ENCODE peak calls at places on chromosomes 4 and X, in seven cellular contexts. K, F, T, C, A, W and Y are unnamed samples.

GRCh38 chrX:20545538-20545937 is 278.8 kb upstream of the RPS6KA3 start:
- DNase-seq in K (no peak), C (no peak), F (no peak), T (no peak), A (no peak), W (no peak), Y (no peak)

GRCh38 chr4:47349323-47349722 is 114.2 kb downstream of the COMMD8 start:
- DNase-seq in A (no peak), W (no peak), F (no peak), T (no peak), K (no peak), C (no peak), Y (no peak)

GRCh38 chrX:153061732-153062131 is 5.5 kb downstream of the PNMA3 start:
- DNase-seq in W (no peak), C (no peak), T (peak; percentile 19), K (no peak), F (no peak), A (no peak), Y (no peak)

GRCh38 chrX:39499996-39500395 is 597.8 kb downstream of the BCOR start:
- DNase-seq in F (no peak), W (no peak), T (no peak), C (no peak), A (no peak), K (no peak), Y (no peak)

GRCh38 chrX:109629310-109629709 is 4.3 kb upstream of the KCNE5 start:
- DNase-seq in W (no peak), C (no peak), T (no peak), K (no peak), F (peak; percentile 36), A (no peak), Y (peak; percentile 14)

GRCh38 chrX:107659768-107660167 is 31.5 kb downstream of the PRPS1 start:
- DNase-seq in F (peak; percentile 32), C (peak; percentile 9), K (no peak), T (peak; percentile 19), W (no peak), A (no peak), Y (no peak)

GRCh38 chrX:40095588-40096394 is 2.0 kb downstream of the BCOR start:
- DNase-seq in K (no peak), W (no peak), T (no peak), C (no peak), A (no peak), F (peak; percentile 44), Y (no peak)

GRCh38 chr4:54230479-54231418 is 1.7 kb downstream of the PDGFRA start:
- DNase-seq in T (no peak), K (no peak), F (peak; percentile 41), A (no peak), C (no peak), W (no peak), Y (no peak)

GRCh38 chrX:25599061-25599460 is 539.1 kb upstream of the MAGEB18 start:
- DNase-seq in K (no peak), C (no peak), T (no peak), F (no peak), A (no peak), W (no peak), Y (no peak)

GRCh38 chr4:47612116-47613023 is 127.3 kb downstream of the ATP10D start:
- DNase-seq in W (no peak), T (no peak), A (no peak), C (no peak), K (no peak), F (no peak), Y (no peak)

GRCh38 chr4:6182390-6183280 is 17.7 kb downstream of the JAKMIP1 start:
- DNase-seq in A (no peak), W (no peak), K (no peak), T (no peak), C (no peak), F (no peak), Y (no peak)

GRCh38 chr4:152138451-152138850 is 377.6 kb upstream of the GATB start:
- DNase-seq in K (no peak), W (no peak), C (no peak), A (no peak), F (no peak), T (no peak), Y (no peak)
- TF ChIP-seq JUND in K (no peak), W (no peak), C (no peak), A (no peak), F (no peak), T (no peak), Y (no peak)

GRCh38 chr4:86595426-86595805 is 1.3 kb downstream of the PTPN13 start:
- DNase-seq in C (no peak), F (peak; percentile 12), A (no peak), T (no peak), K (peak; percentile 8), W (no peak), Y (peak; percentile 30)
- TF ChIP-seq JUND in C (no peak), F (no peak), A (no peak), T (no peak), K (no peak), W (no peak), Y (no peak)

GRCh38 chr4:10703146-10703545 is 18.6 kb upstream of the CLNK start:
- DNase-seq in K (no peak), T (no peak), A (no peak), W (no peak), F (no peak), C (no peak), Y (no peak)
- TF ChIP-seq JUND in K (no peak), T (no peak), A (no peak), W (no peak), F (no peak), C (no peak), Y (no peak)

GRCh38 chr4:91058345-91058744 is 931.2 kb downstream of the CCSER1 start:
- DNase-seq in W (no peak), K (no peak), T (no peak), A (no peak), C (no peak), F (no peak), Y (no peak)
- TF ChIP-seq JUND in W (no peak), K (no peak), T (no peak), A (no peak), C (no peak), F (no peak), Y (no peak)

GRCh38 chr4:7758444-7758815 is 181.2 kb downstream of the AFAP1 start:
- DNase-seq in C (no peak), W (no peak), T (no peak), A (no peak), F (no peak), K (no peak), Y (no peak)

GRCh38 chr4:7756071-7756470 is 183.6 kb downstream of the AFAP1 start:
- DNase-seq in C (no peak), W (no peak), A (no peak), K (no peak), T (no peak), F (no peak), Y (no peak)

GRCh38 chr4:7759221-7759620 is 180.4 kb downstream of the AFAP1 start:
- DNase-seq in A (no peak), C (no peak), K (no peak), T (no peak), W (no peak), F (no peak), Y (no peak)

GRCh38 chr4:7756561-7757355 is 182.9 kb downstream of the AFAP1 start:
- DNase-seq in C (no peak), T (no peak), K (no peak), W (no peak), A (no peak), F (no peak), Y (no peak)

GRCh38 chr4:7757501-7758443 is 181.9 kb downstream of the AFAP1 start:
- DNase-seq in T (no peak), F (no peak), A (no peak), W (no peak), K (no peak), C (no peak), Y (no peak)
- TF ChIP-seq JUND in T (no peak), F (no peak), A (no peak), W (no peak), K (no peak), C (no peak), Y (no peak)

GRCh38 chrX:111652719-111653118 is 28.3 kb upstream of the ALG13 start:
- DNase-seq in W (no peak), K (no peak), C (no peak), T (no peak), F (peak; percentile 45), A (no peak), Y (no peak)

GRCh38 chrX:111646515-111646914 is 34.5 kb upstream of the ALG13 start:
- DNase-seq in A (no peak), K (no peak), W (no peak), T (no peak), C (no peak), F (no peak), Y (no peak)

GRCh38 chrX:111649641-111650040 is 31.3 kb upstream of the ALG13 start:
- DNase-seq in C (no peak), T (no peak), F (no peak), W (no peak), K (no peak), A (no peak), Y (no peak)

GRCh38 chrX:111645607-111646006 is 35.4 kb upstream of the ALG13 start:
- DNase-seq in K (no peak), C (no peak), F (no peak), W (no peak), A (no peak), T (no peak), Y (no peak)

GRCh38 chrX:111648802-111649201 is 32.2 kb upstream of the ALG13 start:
- DNase-seq in K (no peak), W (no peak), T (no peak), C (no peak), F (no peak), A (no peak), Y (no peak)
- TF ChIP-seq JUND in K (no peak), W (no peak), T (no peak), C (no peak), F (no peak), A (no peak), Y (no peak)

GRCh38 chrX:68571292-68572256 is 72.7 kb downstream of the YIPF6 start:
- DNase-seq in W (no peak), A (peak; percentile 39), K (peak; percentile 45), T (peak; percentile 30), C (no peak), F (no peak), Y (no peak)

GRCh38 chrX:68570598-68570997 is 71.7 kb downstream of the YIPF6 start:
- DNase-seq in W (no peak), A (no peak), C (no peak), K (no peak), T (no peak), F (no peak), Y (no peak)

GRCh38 chrX:68579810-68580209 is 67.7 kb upstream of the STARD8 start:
- DNase-seq in F (no peak), K (no peak), W (no peak), C (no peak), A (no peak), T (no peak), Y (no peak)

GRCh38 chrX:68574240-68574639 is 73.2 kb upstream of the STARD8 start:
- DNase-seq in F (no peak), C (no peak), W (no peak), A (no peak), T (no peak), K (no peak), Y (no peak)
- TF ChIP-seq JUND in F (no peak), C (no peak), W (no peak), A (no peak), T (no peak), K (no peak), Y (no peak)